ENCODE peak calls at places on chromosomes 11 and 22, in ten cellular contexts. One of them, this sample, is unnamed.

GRCh38 chr11:134026655-134027343 is 42.1 kb upstream of the JAM3 start:
- DNase-seq in spleen: no peak
- DNase-seq in CD4-positive, CD25-positive, alpha-beta regulatory T cell: no peak
- DNase-seq in pancreas: no peak
- DNase-seq in sigmoid colon: no peak
- DNase-seq in substantia nigra: no peak
- DNase-seq in cardiac muscle cell: no peak
- DNase-seq in dorsolateral prefrontal cortex: no peak
- DNase-seq in Peyer's patch: no peak
- DNase-seq in mesendoderm: peak
- DNase-seq in this sample: no peak

GRCh38 chr11:815675-816432 is 2.9 kb upstream of the PNPLA2 start:
- DNase-seq in pancreas: no peak
- DNase-seq in mesendoderm: no peak
- DNase-seq in cardiac muscle cell: no peak
- DNase-seq in sigmoid colon: no peak
- DNase-seq in dorsolateral prefrontal cortex: no peak
- DNase-seq in CD4-positive, CD25-positive, alpha-beta regulatory T cell: no peak
- DNase-seq in spleen: no peak
- DNase-seq in Peyer's patch: no peak
- DNase-seq in substantia nigra: no peak
- DNase-seq in this sample: no peak

GRCh38 chr11:75320046-75320618 is 31.3 kb downstream of the ARRB1 start:
- DNase-seq in cardiac muscle cell: no peak
- DNase-seq in mesendoderm: no peak
- DNase-seq in pancreas: no peak
- DNase-seq in substantia nigra: no peak
- DNase-seq in CD4-positive, CD25-positive, alpha-beta regulatory T cell: no peak
- DNase-seq in Peyer's patch: no peak
- DNase-seq in spleen: no peak
- DNase-seq in dorsolateral prefrontal cortex: no peak
- DNase-seq in sigmoid colon: no peak
- DNase-seq in this sample: no peak

GRCh38 chr11:66325140-66325754 is 8.4 kb upstream of the CD248 start:
- DNase-seq in mesendoderm: no peak
- DNase-seq in sigmoid colon: no peak
- DNase-seq in substantia nigra: no peak
- DNase-seq in CD4-positive, CD25-positive, alpha-beta regulatory T cell: no peak
- DNase-seq in cardiac muscle cell: no peak
- DNase-seq in dorsolateral prefrontal cortex: no peak
- DNase-seq in spleen: no peak
- DNase-seq in pancreas: no peak
- DNase-seq in Peyer's patch: no peak
- DNase-seq in this sample: no peak

GRCh38 chr22:37334859-37335818 is 52.8 kb downstream of the CYTH4 start:
- DNase-seq in Peyer's patch: no peak
- DNase-seq in dorsolateral prefrontal cortex: no peak
- DNase-seq in mesendoderm: peak
- DNase-seq in CD4-positive, CD25-positive, alpha-beta regulatory T cell: no peak
- DNase-seq in spleen: no peak
- DNase-seq in cardiac muscle cell: peak
- DNase-seq in pancreas: no peak
- DNase-seq in sigmoid colon: no peak
- DNase-seq in substantia nigra: no peak
- DNase-seq in this sample: no peak

GRCh38 chr22:46984751-46985506 is 222.5 kb downstream of the TBC1D22A start:
- DNase-seq in spleen: no peak
- DNase-seq in dorsolateral prefrontal cortex: peak
- DNase-seq in Peyer's patch: peak
- DNase-seq in pancreas: peak
- DNase-seq in sigmoid colon: no peak
- DNase-seq in mesendoderm: no peak
- DNase-seq in substantia nigra: no peak
- DNase-seq in cardiac muscle cell: peak
- DNase-seq in CD4-positive, CD25-positive, alpha-beta regulatory T cell: no peak
- DNase-seq in this sample: no peak

GRCh38 chr11:111586305-111586915 is 15.8 kb upstream of the SIK2 start:
- DNase-seq in pancreas: peak
- DNase-seq in substantia nigra: no peak
- DNase-seq in mesendoderm: peak
- DNase-seq in dorsolateral prefrontal cortex: peak
- DNase-seq in cardiac muscle cell: peak
- DNase-seq in CD4-positive, CD25-positive, alpha-beta regulatory T cell: peak
- DNase-seq in Peyer's patch: peak
- DNase-seq in spleen: no peak
- DNase-seq in sigmoid colon: no peak
- DNase-seq in this sample: no peak

GRCh38 chr11:111918390-111919256 is at the start of gene C11orf52:
- DNase-seq in Peyer's patch: peak
- DNase-seq in mesendoderm: peak
- DNase-seq in spleen: no peak
- DNase-seq in dorsolateral prefrontal cortex: no peak
- DNase-seq in pancreas: peak
- DNase-seq in substantia nigra: no peak
- DNase-seq in CD4-positive, CD25-positive, alpha-beta regulatory T cell: no peak
- DNase-seq in cardiac muscle cell: peak
- DNase-seq in sigmoid colon: no peak
- DNase-seq in this sample: no peak

DNA sequence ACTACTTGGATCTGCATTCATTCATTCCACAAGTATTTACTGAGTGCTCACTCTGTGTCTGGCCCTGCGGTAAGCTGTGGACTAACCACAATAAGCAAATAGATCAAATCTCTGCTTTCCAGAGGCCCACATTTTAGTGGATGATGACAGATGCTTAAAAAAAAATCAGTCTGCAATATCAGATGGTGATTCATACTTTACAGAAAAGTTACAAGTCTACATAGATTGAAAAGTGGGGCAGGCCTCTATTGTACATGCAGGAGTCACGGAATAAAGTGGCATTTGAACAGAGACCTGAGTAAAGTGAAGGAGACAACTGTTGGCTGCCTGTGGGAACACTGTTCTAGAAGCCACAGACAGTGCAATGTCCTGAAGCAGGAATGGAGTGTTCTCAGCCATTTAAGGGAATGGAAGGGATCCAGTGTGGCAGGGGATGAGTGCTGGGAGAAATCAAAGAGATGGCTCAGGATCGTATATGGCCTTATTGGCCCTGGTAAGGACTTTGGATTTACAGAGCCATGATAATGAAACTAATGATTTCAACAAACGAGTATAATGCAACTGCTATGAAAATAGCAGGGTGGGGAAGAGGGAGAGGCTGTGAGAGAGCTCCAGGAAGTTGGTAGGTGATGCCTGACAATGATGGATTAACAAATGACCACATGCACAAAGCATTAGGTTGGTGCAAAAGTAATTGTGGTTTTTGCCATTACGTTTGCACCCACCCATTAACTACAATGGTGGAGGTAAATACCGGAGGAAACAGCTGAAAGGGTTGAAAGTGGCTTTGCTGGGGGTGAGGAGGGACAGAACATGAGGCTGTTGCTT is 31.1 kb downstream of the TMEM45B start:
- DNase-seq in CD4-positive, CD25-positive, alpha-beta regulatory T cell: peak
- DNase-seq in spleen: no peak
- DNase-seq in substantia nigra: no peak
- DNase-seq in mesendoderm: no peak
- DNase-seq in sigmoid colon: no peak
- DNase-seq in cardiac muscle cell: peak
- DNase-seq in pancreas: no peak
- DNase-seq in Peyer's patch: no peak
- DNase-seq in dorsolateral prefrontal cortex: no peak
- DNase-seq in this sample: no peak
- H3K27ac ChIP-seq in CD4-positive, CD25-positive, alpha-beta regulatory T cell: no peak
- H3K27ac ChIP-seq in spleen: no peak
- H3K27ac ChIP-seq in substantia nigra: no peak
- H3K27ac ChIP-seq in mesendoderm: no peak
- H3K27ac ChIP-seq in sigmoid colon: peak
- H3K27ac ChIP-seq in cardiac muscle cell: peak
- H3K27ac ChIP-seq in pancreas: peak
- H3K27ac ChIP-seq in Peyer's patch: peak
- H3K27ac ChIP-seq in dorsolateral prefrontal cortex: no peak
- H3K27ac ChIP-seq in this sample: no peak

DNA sequence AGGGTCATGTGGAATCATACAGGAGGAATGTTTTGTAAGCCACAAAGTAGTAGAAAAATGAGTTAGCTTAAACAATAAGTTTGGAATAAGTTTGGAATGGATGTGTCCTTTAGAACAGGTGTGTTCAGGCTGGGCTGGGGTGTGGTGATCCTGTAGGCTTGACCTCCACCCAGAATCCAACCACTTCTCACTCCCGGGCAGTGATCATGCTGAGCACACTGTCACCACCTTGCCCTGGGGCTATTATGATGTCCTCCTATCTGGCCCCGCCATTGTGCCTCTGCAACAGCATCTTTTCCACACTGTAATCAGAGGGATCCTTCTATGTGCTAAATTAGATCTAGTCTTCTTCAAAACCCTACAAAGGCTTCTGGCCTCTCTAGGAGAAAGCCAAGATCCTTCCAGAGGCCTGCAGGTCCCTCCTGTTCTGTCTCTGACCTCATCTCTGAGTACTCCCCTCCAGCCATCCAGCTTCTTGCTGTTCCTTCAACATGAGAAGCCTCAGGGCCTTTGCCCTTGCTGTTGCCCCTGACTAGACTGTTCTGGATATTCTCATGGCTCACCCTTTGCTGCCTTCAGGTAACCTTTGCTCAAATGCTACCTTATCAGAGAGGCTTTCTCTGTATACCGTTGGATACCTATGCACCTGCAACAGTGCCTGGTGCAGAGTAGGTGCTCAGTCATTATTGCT is 18.8 kb upstream of the ACCSL start:
- DNase-seq in CD4-positive, CD25-positive, alpha-beta regulatory T cell: no peak
- DNase-seq in pancreas: no peak
- DNase-seq in spleen: no peak
- DNase-seq in mesendoderm: no peak
- DNase-seq in substantia nigra: no peak
- DNase-seq in sigmoid colon: no peak
- DNase-seq in Peyer's patch: no peak
- DNase-seq in cardiac muscle cell: no peak
- DNase-seq in dorsolateral prefrontal cortex: no peak
- DNase-seq in this sample: no peak
- H3K27ac ChIP-seq in CD4-positive, CD25-positive, alpha-beta regulatory T cell: no peak
- H3K27ac ChIP-seq in pancreas: no peak
- H3K27ac ChIP-seq in spleen: no peak
- H3K27ac ChIP-seq in mesendoderm: no peak
- H3K27ac ChIP-seq in substantia nigra: no peak
- H3K27ac ChIP-seq in sigmoid colon: no peak
- H3K27ac ChIP-seq in Peyer's patch: no peak
- H3K27ac ChIP-seq in cardiac muscle cell: peak
- H3K27ac ChIP-seq in dorsolateral prefrontal cortex: no peak
- H3K27ac ChIP-seq in this sample: no peak

DNA sequence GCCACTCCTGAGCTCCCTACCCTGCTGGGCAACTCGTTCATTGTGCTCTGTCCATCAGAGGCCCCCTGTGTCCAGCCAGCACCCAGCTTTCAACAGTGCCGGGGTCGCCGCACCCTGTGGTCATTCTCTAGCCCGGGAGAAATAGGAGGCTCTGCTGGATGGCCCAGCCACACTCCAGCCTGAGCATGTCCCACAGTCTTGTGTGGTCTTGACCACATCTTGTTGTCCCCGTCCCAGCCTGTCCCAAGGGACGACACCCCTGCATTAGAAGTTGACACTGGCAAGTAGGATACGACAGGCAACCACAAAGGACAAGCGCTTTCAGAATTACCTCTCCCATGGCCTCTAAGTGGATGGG is 4.1 kb upstream of the DGCR2 start:
- DNase-seq in spleen: no peak
- DNase-seq in dorsolateral prefrontal cortex: no peak
- DNase-seq in substantia nigra: no peak
- DNase-seq in pancreas: no peak
- DNase-seq in cardiac muscle cell: no peak
- DNase-seq in mesendoderm: no peak
- DNase-seq in Peyer's patch: no peak
- DNase-seq in sigmoid colon: no peak
- DNase-seq in CD4-positive, CD25-positive, alpha-beta regulatory T cell: no peak
- DNase-seq in this sample: no peak
- H3K27ac ChIP-seq in spleen: no peak
- H3K27ac ChIP-seq in dorsolateral prefrontal cortex: no peak
- H3K27ac ChIP-seq in substantia nigra: no peak
- H3K27ac ChIP-seq in pancreas: no peak
- H3K27ac ChIP-seq in cardiac muscle cell: no peak
- H3K27ac ChIP-seq in mesendoderm: no peak
- H3K27ac ChIP-seq in Peyer's patch: no peak
- H3K27ac ChIP-seq in sigmoid colon: no peak
- H3K27ac ChIP-seq in CD4-positive, CD25-positive, alpha-beta regulatory T cell: no peak
- H3K27ac ChIP-seq in this sample: no peak

GRCh38 chr11:1868636-1869291 is 15.9 kb downstream of the LSP1 start:
- DNase-seq in sigmoid colon: no peak
- DNase-seq in cardiac muscle cell: no peak
- DNase-seq in spleen: peak
- DNase-seq in pancreas: no peak
- DNase-seq in mesendoderm: no peak
- DNase-seq in Peyer's patch: no peak
- DNase-seq in substantia nigra: no peak
- DNase-seq in CD4-positive, CD25-positive, alpha-beta regulatory T cell: no peak
- DNase-seq in dorsolateral prefrontal cortex: no peak
- DNase-seq in this sample: no peak

GRCh38 chr11:1868056-1868635 is 15.3 kb downstream of the LSP1 start:
- DNase-seq in spleen: no peak
- DNase-seq in cardiac muscle cell: no peak
- DNase-seq in CD4-positive, CD25-positive, alpha-beta regulatory T cell: no peak
- DNase-seq in sigmoid colon: no peak
- DNase-seq in substantia nigra: no peak
- DNase-seq in Peyer's patch: no peak
- DNase-seq in pancreas: no peak
- DNase-seq in dorsolateral prefrontal cortex: no peak
- DNase-seq in mesendoderm: no peak
- DNase-seq in this sample: no peak

GRCh38 chr11:1866776-1867175 is 13.9 kb downstream of the LSP1 start:
- DNase-seq in substantia nigra: no peak
- DNase-seq in CD4-positive, CD25-positive, alpha-beta regulatory T cell: no peak
- DNase-seq in sigmoid colon: no peak
- DNase-seq in dorsolateral prefrontal cortex: no peak
- DNase-seq in cardiac muscle cell: no peak
- DNase-seq in spleen: peak
- DNase-seq in pancreas: no peak
- DNase-seq in Peyer's patch: no peak
- DNase-seq in mesendoderm: no peak
- DNase-seq in this sample: no peak

GRCh38 chr11:1866226-1866625 is 13.3 kb downstream of the LSP1 start:
- DNase-seq in CD4-positive, CD25-positive, alpha-beta regulatory T cell: no peak
- DNase-seq in sigmoid colon: no peak
- DNase-seq in pancreas: no peak
- DNase-seq in Peyer's patch: no peak
- DNase-seq in cardiac muscle cell: no peak
- DNase-seq in mesendoderm: no peak
- DNase-seq in spleen: peak
- DNase-seq in dorsolateral prefrontal cortex: no peak
- DNase-seq in substantia nigra: no peak
- DNase-seq in this sample: no peak

DNA sequence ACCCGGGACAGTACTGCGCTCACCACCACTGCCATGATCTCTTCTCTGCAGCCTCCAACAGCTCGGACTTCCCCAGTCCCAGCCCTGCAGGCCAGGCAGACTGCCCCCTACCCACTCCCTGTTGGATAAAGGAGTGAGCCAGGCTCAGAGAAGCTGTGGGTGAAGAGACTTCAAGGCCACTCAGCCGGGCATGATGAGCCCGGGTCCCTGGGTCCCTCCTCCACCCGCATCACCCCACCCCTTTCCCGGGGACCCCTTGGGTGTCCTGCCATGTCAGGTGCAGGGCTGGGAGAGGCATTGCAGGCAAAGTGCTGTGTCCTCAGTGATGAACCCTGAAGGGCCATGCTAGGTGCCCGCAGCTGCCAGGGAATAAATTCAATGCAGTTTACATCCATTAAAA is 14.5 kb downstream of the LSP1 start:
- DNase-seq in sigmoid colon: no peak
- DNase-seq in CD4-positive, CD25-positive, alpha-beta regulatory T cell: no peak
- DNase-seq in pancreas: no peak
- DNase-seq in dorsolateral prefrontal cortex: no peak
- DNase-seq in substantia nigra: no peak
- DNase-seq in Peyer's patch: no peak
- DNase-seq in spleen: peak
- DNase-seq in mesendoderm: no peak
- DNase-seq in cardiac muscle cell: no peak
- DNase-seq in this sample: no peak
- H3K27ac ChIP-seq in sigmoid colon: peak
- H3K27ac ChIP-seq in CD4-positive, CD25-positive, alpha-beta regulatory T cell: no peak
- H3K27ac ChIP-seq in pancreas: no peak
- H3K27ac ChIP-seq in dorsolateral prefrontal cortex: no peak
- H3K27ac ChIP-seq in substantia nigra: no peak
- H3K27ac ChIP-seq in Peyer's patch: no peak
- H3K27ac ChIP-seq in spleen: peak
- H3K27ac ChIP-seq in mesendoderm: no peak
- H3K27ac ChIP-seq in cardiac muscle cell: no peak
- H3K27ac ChIP-seq in this sample: no peak